ENCODE peak calls at places on chromosomes 7 and 10, in four cellular contexts. G is H1, V is GM12878, L is K562. P is an unnamed sample.
A peak's percentile ranks its signal among the peaks of the same experiment; 100 is the strongest.

GRCh38 chr10:53236941-53237340 is 464.4 kb upstream of the MBL2 start:
- DNase-seq in G (no peak), V (no peak), L (no peak), P (no peak)

GRCh38 chr7:159040146-159040545 is 104.5 kb downstream of the VIPR2 start:
- DNase-seq in G (peak; percentile 27), V (no peak), L (no peak), P (no peak)

GRCh38 chr10:130022501-130023299 is 58.6 kb upstream of the EBF3 start:
- DNase-seq in G (no peak), V (no peak), L (no peak), P (peak; percentile 85)

GRCh38 chr10:15943461-15943860 is 83.2 kb upstream of the MINDY3 start:
- DNase-seq in G (no peak), V (no peak), L (no peak), P (no peak)

GRCh38 chr7:43303740-43304241 is 191.3 kb downstream of the HECW1 start:
- DNase-seq in G (no peak), V (no peak), L (no peak), P (peak; percentile 2)

GRCh38 chr10:33335800-33336605 is 1.5 kb upstream of the NRP1 start:
- DNase-seq in G (peak; percentile 71), V (no peak), L (no peak), P (peak; percentile 44)

GRCh38 chr10:129391464-129391863 is 75.6 kb upstream of the MGMT start:
- DNase-seq in G (no peak), V (no peak), L (no peak), P (no peak)

GRCh38 chr10:46544989-46545791 is 11.3 kb downstream of the GPRIN2 start:
- DNase-seq in G (no peak), V (no peak), L (peak; percentile 75), P (no peak)

GRCh38 chr7:36677769-36678435 is 46.4 kb downstream of the AOAH start:
- DNase-seq in G (no peak), V (no peak), L (no peak), P (no peak)

GRCh38 chr10:93422121-93422520 is 60.0 kb downstream of the MYOF start:
- DNase-seq in G (no peak), V (no peak), L (no peak), P (peak; percentile 39)

GRCh38 chr7:135493362-135493761 is 16.5 kb downstream of the CNOT4 start:
- DNase-seq in G (no peak), V (no peak), L (no peak), P (no peak)

GRCh38 chr10:122957474-122957873 is 3.4 kb upstream of the C10orf88 start:
- DNase-seq in G (no peak), V (no peak), L (no peak), P (peak; percentile 1)

GRCh38 chr7:50304158-50304910 is at the start of gene IKZF1:
- DNase-seq in G (peak; percentile 70), V (no peak), L (peak; percentile 60), P (no peak)

GRCh38 chr7:51123322-51124021 is 193.1 kb downstream of the COBL start:
- DNase-seq in G (peak; percentile 19), V (no peak), L (no peak), P (peak; percentile 79)

GRCh38 chr10:3803295-3803883 is 18.4 kb upstream of the KLF6 start:
- DNase-seq in G (no peak), V (no peak), L (peak; percentile 56), P (peak; percentile 55)

GRCh38 chr7:89914673-89915072 is 239.6 kb upstream of the STEAP1 start:
- DNase-seq in G (no peak), V (no peak), L (no peak), P (no peak)

GRCh38 chr7:97971120-97971989 is 18.6 kb downstream of the OCM2 start:
- DNase-seq in G (no peak), V (peak; percentile 19), L (peak; percentile 31), P (peak; percentile 13)

GRCh38 chr10:117137031-117137910 is 799 bp downstream of the VAX1 start:
- DNase-seq in G (peak; percentile 74), V (no peak), L (no peak), P (no peak)

GRCh38 chr7:17680943-17681351 is 259.3 kb downstream of the SNX13 start:
- DNase-seq in G (no peak), V (no peak), L (no peak), P (peak; percentile 49)

GRCh38 chr7:41890631-41891265 is 187.9 kb upstream of the INHBA start:
- DNase-seq in G (no peak), V (no peak), L (no peak), P (no peak)

GRCh38 chr10:129875993-129876727 is 87.9 kb downstream of the EBF3 start:
- DNase-seq in G (no peak), V (no peak), L (no peak), P (no peak)

GRCh38 chr10:71268751-71269150 is 50.3 kb upstream of the SLC29A3 start:
- DNase-seq in G (no peak), V (no peak), L (no peak), P (peak; percentile 44)

GRCh38 chr7:95028683-95029082 is 121.3 kb downstream of the PPP1R9A start:
- DNase-seq in G (no peak), V (no peak), L (no peak), P (no peak)

DNA sequence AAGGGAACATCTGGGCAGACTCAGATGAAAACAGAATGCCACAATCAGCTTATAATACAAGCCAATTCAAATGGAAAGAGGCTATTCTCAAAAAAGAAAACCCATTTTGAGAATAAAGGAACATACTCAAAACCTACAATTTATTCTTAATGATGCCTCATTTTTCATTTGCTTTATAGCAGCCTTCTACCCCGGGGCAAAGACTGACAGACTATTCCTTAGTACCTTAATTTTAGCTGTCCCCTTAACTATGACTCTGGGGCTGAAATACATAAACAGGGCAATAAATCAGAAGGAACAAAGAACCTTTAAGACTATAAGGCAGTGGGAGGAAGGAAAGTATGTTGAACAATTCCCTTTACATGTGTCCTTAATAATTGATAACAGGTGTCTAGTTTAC is 76.8 kb downstream of the TMEM106B start:
- DNase-seq in G (no peak), V (no peak), L (no peak), P (no peak)
- TF ChIP-seq CHD1 in G (no peak), V (no peak), L (no peak), P (no peak)

DNA sequence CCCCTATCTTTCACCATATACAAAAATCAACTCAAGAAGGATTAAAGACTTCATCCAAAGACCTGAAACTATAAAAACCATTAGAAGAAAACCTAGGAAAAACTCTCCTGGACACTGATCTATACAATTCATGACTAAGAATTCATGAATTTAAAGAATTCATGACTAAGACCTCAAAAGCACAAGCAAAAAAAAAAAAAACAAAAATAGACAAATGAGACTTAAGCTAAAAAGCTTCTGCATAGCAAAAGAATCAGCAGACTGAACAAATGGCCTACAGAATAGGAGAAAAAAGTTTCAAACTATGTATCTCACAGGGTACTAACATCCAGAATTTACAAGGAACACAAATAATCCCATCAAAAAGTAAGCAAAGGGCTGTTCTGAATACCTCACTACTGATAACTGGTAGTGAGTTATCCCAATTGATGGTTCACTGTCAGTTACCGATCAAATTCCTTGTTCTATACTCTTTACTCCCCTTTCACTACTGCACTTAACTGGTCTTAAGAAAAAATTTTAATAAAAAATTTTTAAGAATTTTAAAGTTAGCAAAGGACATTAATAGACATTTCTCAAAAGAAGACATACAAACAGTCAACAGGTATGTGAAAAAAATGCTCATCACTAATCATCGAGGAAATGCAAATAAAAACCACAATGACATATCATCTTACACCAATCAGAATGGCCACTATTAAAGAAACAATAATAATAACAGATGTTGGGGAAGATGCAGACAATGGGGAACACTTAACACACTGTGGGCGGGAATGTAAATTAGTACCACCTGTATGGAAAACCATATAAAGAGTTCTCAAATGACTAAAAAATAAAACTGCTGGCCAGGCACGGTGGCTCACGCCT is 33.2 kb downstream of the KMT2C start:
- DNase-seq in G (no peak), V (no peak), L (no peak), P (peak; percentile 57)
- H4K20me1 ChIP-seq in G (no peaks in the 10 kb centered on the region), V (no peaks in the 10 kb centered on the region), L (no peaks in the 10 kb centered on the region), P (peaks cover 20% of the 10 kb centered on the region)

GRCh38 chr10:69359089-69360025 is 57.4 kb downstream of the TACR2 start:
- DNase-seq in G (no peak), V (no peak), L (no peak), P (no peak)

GRCh38 chr10:69361303-69361614 is 55.5 kb downstream of the TACR2 start:
- DNase-seq in G (no peak), V (no peak), L (no peak), P (no peak)

GRCh38 chr10:69362471-69362954 is 54.2 kb downstream of the TACR2 start:
- DNase-seq in G (no peak), V (no peak), L (no peak), P (peak; percentile 90)

GRCh38 chr10:69358148-69358795 is 58.4 kb downstream of the TACR2 start:
- DNase-seq in G (no peak), V (no peak), L (no peak), P (no peak)

GRCh38 chr10:69360485-69361302 is 56.0 kb downstream of the TACR2 start:
- DNase-seq in G (no peak), V (no peak), L (no peak), P (peak; percentile 93)
- TF ChIP-seq CHD1 in G (no peak), V (no peak), L (no peak), P (no peak)

DNA sequence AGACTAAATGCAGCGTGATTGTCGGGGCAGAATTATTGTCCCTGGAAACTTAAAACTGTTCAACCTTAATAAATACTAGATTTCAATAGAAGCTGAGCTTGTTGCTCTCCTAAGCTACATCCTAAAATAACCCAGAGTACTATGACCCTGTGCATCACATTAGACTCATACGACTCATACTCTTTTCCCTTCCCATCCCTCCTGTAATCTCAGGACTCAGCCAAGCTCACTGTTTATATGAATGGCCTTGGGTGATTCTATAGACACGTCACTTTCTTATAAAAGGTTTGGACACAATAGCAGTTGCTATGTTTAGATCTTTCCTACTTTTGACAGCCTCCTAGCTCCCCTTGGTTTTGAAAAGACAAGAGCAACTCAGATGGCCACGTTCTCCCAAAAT is 17.2 kb downstream of the TCF7L2 start:
- DNase-seq in G (no peak), V (no peak), L (no peak), P (peak; percentile 95)
- H4K20me1 ChIP-seq in G (peaks cover 12% of the 10 kb centered on the region), V (no peaks in the 10 kb centered on the region), L (no peaks in the 10 kb centered on the region), P (peaks cover 43% of the 10 kb centered on the region)

GRCh38 chr7:8185907-8186306 is 76.1 kb downstream of the ICA1 start:
- DNase-seq in G (no peak), V (no peak), L (no peak), P (no peak)
- TF ChIP-seq CHD1 in G (no peak), V (no peak), L (no peak), P (no peak)

GRCh38 chr7:127738859-127739258 is 86.9 kb downstream of the SND1 start:
- DNase-seq in G (no peak), V (no peak), L (no peak), P (no peak)

GRCh38 chr7:127733976-127734375 is 82.0 kb downstream of the SND1 start:
- DNase-seq in G (no peak), V (no peak), L (no peak), P (peak; percentile 17)

GRCh38 chr7:127732306-127732705 is 80.3 kb downstream of the SND1 start:
- DNase-seq in G (no peak), V (no peak), L (no peak), P (no peak)

GRCh38 chr7:127731431-127732080 is 79.6 kb downstream of the SND1 start:
- DNase-seq in G (no peak), V (no peak), L (no peak), P (no peak)

DNA sequence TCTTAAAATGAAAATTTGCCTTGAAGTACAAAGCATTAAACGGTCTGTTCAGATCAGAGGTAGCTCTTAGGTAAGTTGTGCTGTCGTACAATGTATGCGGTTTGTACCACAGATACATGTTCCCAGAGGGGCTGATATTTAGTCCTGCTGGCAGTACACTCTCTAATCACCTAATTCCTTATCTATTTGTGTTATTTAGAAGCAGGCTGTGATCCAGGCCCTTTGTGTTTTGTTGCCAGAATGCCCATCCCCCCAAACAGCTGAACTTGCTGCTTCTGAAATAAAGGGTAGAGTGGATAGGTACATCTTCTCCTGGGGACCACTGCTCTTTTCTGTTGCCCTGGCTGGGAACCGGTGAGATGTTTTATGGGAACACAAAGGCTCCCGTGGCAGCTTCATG is 84.5 kb downstream of the SND1 start:
- DNase-seq in G (no peak), V (no peak), L (no peak), P (no peak)
- H4K20me1 ChIP-seq in G (peaks cover 11% of the 10 kb centered on the region), V (no peaks in the 10 kb centered on the region), L (peaks cover 6% of the 10 kb centered on the region), P (peaks cover 56% of the 10 kb centered on the region)